ENCODE peak calls at places on chromosomes 7 and 10, in six cellular contexts. F is HuH-7, G is NCI-H2107, R is stomach, K is MM.1S, C is GM12891. P is an unnamed sample.

GRCh38 chr10:63068246-63068645 is 64.9 kb upstream of the NRBF2 start:
- DNase-seq in K (peak), F (no peak), G (no peak), C (no peak), R (no peak), P (no peak)

GRCh38 chr7:129271500-129272355 is 46.9 kb downstream of the AHCYL2 start:
- DNase-seq in R (peak), G (peak), K (peak), F (peak), C (peak), P (peak)

GRCh38 chr7:69814421-69814962 is 216.2 kb downstream of the AUTS2 start:
- DNase-seq in C (no peak), K (no peak), G (no peak), F (no peak), R (no peak), P (peak)

GRCh38 chr10:3935141-3935540 is 150.1 kb upstream of the KLF6 start:
- DNase-seq in F (no peak), G (no peak), K (peak), R (no peak), C (peak), P (no peak)

GRCh38 chr10:24802378-24802777 is 78.7 kb upstream of the ARHGAP21 start:
- DNase-seq in K (no peak), R (no peak), G (no peak), C (no peak), F (no peak), P (no peak)

GRCh38 chr7:3861941-3862340 is 560.9 kb downstream of the SDK1 start:
- DNase-seq in F (no peak), G (no peak), K (no peak), R (no peak), C (no peak), P (no peak)

GRCh38 chr7:1671876-1672451 is 1.9 kb downstream of the ELFN1 start:
- DNase-seq in R (no peak), G (no peak), F (no peak), C (no peak), K (no peak), P (no peak)

GRCh38 chr10:72254891-72255568 is 18.7 kb upstream of the DDIT4 start:
- DNase-seq in C (no peak), R (peak), G (no peak), F (no peak), K (peak), P (no peak)

GRCh38 chr7:114086906-114087651 is 168.3 kb upstream of the PPP1R3A start:
- DNase-seq in F (peak), K (peak), R (no peak), C (no peak), G (no peak), P (peak)

GRCh38 chr7:115124409-115124939 is 202.6 kb downstream of the MDFIC start:
- DNase-seq in G (no peak), C (no peak), F (no peak), R (no peak), K (no peak), P (no peak)

GRCh38 chr7:129169171-129169643 is 19.2 kb upstream of the SMO start:
- DNase-seq in F (no peak), K (no peak), C (peak), G (no peak), R (peak), P (no peak)

GRCh38 chr7:43873300-43873699 is 4.0 kb upstream of the MRPS24 start:
- DNase-seq in C (no peak), K (no peak), R (no peak), G (no peak), F (no peak), P (no peak)

GRCh38 chr10:80211786-80212185 is 6.4 kb upstream of the ANXA11 start:
- DNase-seq in C (no peak), G (no peak), R (no peak), K (no peak), F (no peak), P (no peak)

GRCh38 chr7:128791121-128791967 is 424 bp upstream of the CCDC136 start:
- DNase-seq in G (peak), K (peak), F (peak), C (peak), R (peak), P (peak)

GRCh38 chr7:132345730-132346129 is 230.5 kb downstream of the PLXNA4 start:
- DNase-seq in F (no peak), C (no peak), K (no peak), G (no peak), R (no peak), P (no peak)